ENCODE peak calls at places on chromosomes 2 and 18, in eight cellular contexts. K is RWPE1, G is glutamatergic neuron, N is pancreas, A is WTC11, U is right atrium auricular region, T is GM10248, L is fibroblast of mammary gland. P is an unnamed sample.

GRCh38 chr2:218745559-218746469 is 35.2 kb downstream of the TTLL4 start:
- DNase-seq in K (no peak), G (no peak), N (no peak), A (no peak), U (peak), T (no peak), L (no peak), P (peak)

GRCh38 chr2:192379736-192380135 is 185.0 kb upstream of the TMEFF2 start:
- DNase-seq in K (no peak), G (no peak), N (no peak), A (no peak), U (no peak), T (no peak), L (no peak), P (no peak)

GRCh38 chr2:122358729-122359128 is 603.3 kb downstream of the TSN start:
- DNase-seq in K (no peak), G (no peak), N (no peak), A (no peak), U (no peak), T (no peak), L (no peak), P (no peak)

GRCh38 chr2:180115675-180116074 is 108.6 kb upstream of the CWC22 start:
- DNase-seq in K (no peak), G (no peak), N (no peak), A (no peak), U (no peak), T (no peak), L (peak), P (no peak)

GRCh38 chr2:231467613-231468525 is 3.6 kb upstream of the NCL start:
- DNase-seq in K (no peak), G (no peak), N (no peak), A (no peak), U (no peak), T (no peak), L (no peak), P (peak)

GRCh38 chr2:5777089-5777488 is 84.9 kb downstream of the SOX11 start:
- DNase-seq in K (no peak), G (no peak), N (no peak), A (no peak), U (no peak), T (no peak), L (no peak), P (no peak)

GRCh38 chr18:61651880-61652268 is 240.9 kb downstream of the RNF152 start:
- DNase-seq in K (no peak), G (no peak), N (no peak), A (no peak), U (no peak), T (no peak), L (no peak), P (no peak)

GRCh38 chr2:10265328-10266132 is 37.2 kb upstream of the HPCAL1 start:
- DNase-seq in K (no peak), G (peak), N (no peak), A (peak), U (no peak), T (no peak), L (no peak), P (peak)

GRCh38 chr2:187138240-187138639 is 289.3 kb upstream of the ZSWIM2 start:
- DNase-seq in K (no peak), G (peak), N (no peak), A (peak), U (peak), T (peak), L (peak), P (peak)
- TF ChIP-seq CTCF in K (no peak), G (peak), N (no peak), A (no peak), U (peak), T (peak), L (peak), P (peak)

GRCh38 chr18:74311000-74311399 is 4.6 kb upstream of the C18orf63 start:
- DNase-seq in K (no peak), G (no peak), N (no peak), A (no peak), U (no peak), T (no peak), L (no peak), P (no peak)

GRCh38 chr18:74314759-74315463 is 728 bp upstream of the C18orf63 start:
- DNase-seq in K (no peak), G (peak), N (no peak), A (no peak), U (no peak), T (no peak), L (no peak), P (no peak)

GRCh38 chr18:74315464-74316256 is at the start of gene C18orf63:
- DNase-seq in K (no peak), G (no peak), N (no peak), A (no peak), U (no peak), T (no peak), L (no peak), P (no peak)

DNA sequence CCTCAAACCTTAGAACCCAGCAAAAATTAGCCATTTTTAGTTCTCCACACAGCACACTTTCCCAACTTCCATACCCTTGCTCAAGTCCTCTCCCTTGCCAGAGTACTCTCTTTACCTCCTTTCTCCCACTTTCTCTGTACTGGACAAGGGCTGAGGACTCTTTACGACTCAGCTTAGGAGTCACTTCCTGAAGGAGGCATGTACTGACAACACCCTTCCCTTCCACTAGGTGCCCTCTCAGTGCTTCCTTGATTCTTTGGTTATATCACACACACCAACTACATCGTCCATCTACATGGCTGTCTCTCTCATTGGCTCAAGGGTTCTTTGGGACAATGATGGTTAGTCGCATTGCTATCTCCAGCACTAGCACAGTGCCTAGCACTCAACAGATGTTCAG is 5.2 kb upstream of the C18orf63 start:
- DNase-seq in K (peak), G (no peak), N (no peak), A (no peak), U (no peak), T (peak), L (peak), P (peak)
- TF ChIP-seq CTCF in K (peak), G (no peak), N (no peak), A (no peak), U (peak), T (no peak), L (peak), P (peak)

DNA sequence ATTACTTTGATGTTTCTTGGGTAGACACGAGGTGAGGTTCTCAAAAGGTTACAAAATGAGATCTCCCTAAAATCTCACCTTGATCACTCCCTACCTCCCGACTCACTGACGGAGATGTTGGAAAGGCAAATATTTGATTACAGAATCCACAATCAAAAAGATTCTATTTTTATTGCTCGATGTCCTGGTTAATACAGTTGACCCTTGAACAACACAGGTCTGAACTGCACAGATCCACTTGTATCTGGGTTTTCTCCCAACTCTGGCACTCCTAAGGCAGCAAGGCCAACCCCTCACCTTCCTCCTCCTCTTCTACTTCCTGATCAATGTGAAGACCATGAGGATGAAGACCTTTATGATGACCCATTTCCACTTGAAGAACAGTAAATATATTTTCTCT is 125.3 kb downstream of the C2orf74 start:
- DNase-seq in K (no peak), G (no peak), N (no peak), A (no peak), U (no peak), T (no peak), L (no peak), P (no peak)
- TF ChIP-seq CTCF in K (no peak), G (no peak), N (no peak), A (no peak), U (no peak), T (no peak), L (no peak), P (no peak)

DNA sequence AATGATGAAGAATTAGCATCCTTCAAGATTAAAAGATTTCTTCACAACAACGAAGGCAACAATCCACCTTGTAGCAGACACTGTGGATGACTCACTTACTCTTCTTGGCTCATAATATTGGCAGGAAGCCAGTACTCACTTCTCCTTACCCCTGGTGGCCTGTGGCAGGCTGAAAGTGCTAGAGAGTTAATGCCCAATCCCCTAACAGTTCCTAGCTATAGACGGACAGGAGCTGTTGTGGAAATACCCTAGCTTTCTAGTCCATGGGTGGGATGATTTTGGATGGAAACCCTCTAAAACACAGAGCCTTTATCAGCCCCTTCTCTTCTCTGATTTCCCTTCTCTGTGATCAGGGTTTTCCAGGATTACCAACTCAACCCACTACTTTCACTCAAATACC is 128.6 kb upstream of the NYAP2 start:
- DNase-seq in K (peak), G (no peak), N (no peak), A (no peak), U (no peak), T (peak), L (peak), P (no peak)
- TF ChIP-seq CTCF in K (no peak), G (no peak), N (no peak), A (no peak), U (no peak), T (no peak), L (peak), P (no peak)

GRCh38 chr2:73995810-73996209 is 11.1 kb downstream of the TET3 start:
- DNase-seq in K (no peak), G (no peak), N (no peak), A (no peak), U (no peak), T (no peak), L (no peak), P (no peak)
- TF ChIP-seq CTCF in K (no peak), G (no peak), N (no peak), A (no peak), U (no peak), T (peak), L (no peak), P (no peak)

GRCh38 chr2:138086556-138086955 is 122.3 kb downstream of the HNMT start:
- DNase-seq in K (no peak), G (no peak), N (no peak), A (no peak), U (no peak), T (no peak), L (peak), P (peak)

GRCh38 chr2:138087761-138088602 is 123.7 kb downstream of the HNMT start:
- DNase-seq in K (no peak), G (no peak), N (no peak), A (no peak), U (no peak), T (no peak), L (no peak), P (no peak)

GRCh38 chr2:138093455-138093854 is 129.2 kb downstream of the HNMT start:
- DNase-seq in K (no peak), G (no peak), N (no peak), A (no peak), U (no peak), T (no peak), L (no peak), P (no peak)

GRCh38 chr2:138094031-138094430 is 129.8 kb downstream of the HNMT start:
- DNase-seq in K (no peak), G (no peak), N (no peak), A (no peak), U (no peak), T (no peak), L (no peak), P (no peak)

GRCh38 chr2:138090330-138090729 is 126.1 kb downstream of the HNMT start:
- DNase-seq in K (peak), G (no peak), N (no peak), A (no peak), U (no peak), T (peak), L (peak), P (peak)
- TF ChIP-seq CTCF in K (no peak), G (peak), N (peak), A (peak), U (peak), T (peak), L (peak), P (peak)

GRCh38 chr2:120736955-120737801 is 1.5 kb downstream of the GLI2 start:
- DNase-seq in K (peak), G (no peak), N (no peak), A (peak), U (peak), T (no peak), L (peak), P (peak)

GRCh38 chr2:120736202-120736954 is 710 bp downstream of the GLI2 start:
- DNase-seq in K (peak), G (no peak), N (no peak), A (peak), U (peak), T (no peak), L (no peak), P (no peak)

GRCh38 chr2:120734930-120735611 is 597 bp upstream of the GLI2 start:
- DNase-seq in K (no peak), G (no peak), N (no peak), A (peak), U (peak), T (no peak), L (no peak), P (no peak)

GRCh38 chr2:120737802-120738516 is 2.3 kb downstream of the GLI2 start:
- DNase-seq in K (no peak), G (no peak), N (peak), A (peak), U (peak), T (no peak), L (no peak), P (no peak)

DNA sequence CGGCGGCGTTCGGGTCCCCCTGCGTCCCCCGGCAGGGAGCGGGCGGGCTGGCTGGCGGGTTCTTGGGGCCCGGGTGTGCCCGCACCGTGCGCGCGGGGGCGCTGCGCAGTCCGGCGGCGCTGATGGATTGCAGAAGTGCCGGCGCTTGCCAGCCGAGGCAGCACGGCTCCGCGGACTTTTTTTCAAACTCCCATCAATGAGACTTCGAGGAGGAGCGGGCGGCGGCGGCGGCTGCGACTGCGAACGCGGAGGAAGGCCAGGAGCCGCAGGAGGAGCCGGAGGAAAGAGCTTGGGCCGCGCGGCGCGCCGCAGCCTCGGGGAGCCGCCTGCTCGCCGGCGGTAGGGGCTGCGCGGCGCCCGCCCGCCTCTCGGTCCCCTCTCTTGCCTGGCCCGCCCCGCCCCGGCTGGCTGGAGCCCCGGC is at the start of gene GLI2:
- DNase-seq in K (peak), G (peak), N (peak), A (peak), U (peak), T (peak), L (peak), P (peak)
- TF ChIP-seq CTCF in K (peak), G (peak), N (peak), A (peak), U (peak), T (peak), L (no peak), P (peak)

P was measured in foreskin fibroblast.